ENCODE peak calls at places on chromosomes 6 and 20, in four cellular contexts. D, Q, Z and E are unnamed samples.

GRCh38 chr6:118542184-118542952 is 5.7 kb upstream of the PLN start:
- DNase-seq in Z (no peak), D (no peak), Q (no peak), E (peak)

GRCh38 chr6:56752534-56752933 is 109.8 kb upstream of the DST start:
- DNase-seq in Z (no peak), D (no peak), Q (no peak), E (no peak)

GRCh38 chr6:74715362-74716068 is 490.3 kb downstream of the COL12A1 start:
- DNase-seq in D (no peak), Q (no peak), Z (no peak), E (no peak)

GRCh38 chr6:43246301-43247114 is 3.2 kb downstream of the TTBK1 start:
- DNase-seq in Q (peak), D (no peak), Z (peak), E (no peak)

GRCh38 chr6:48840896-48841295 is 622.2 kb downstream of the MMUT start:
- DNase-seq in D (no peak), Q (no peak), Z (no peak), E (no peak)

GRCh38 chr6:87731818-87732661 is 30.0 kb upstream of the AKIRIN2 start:
- DNase-seq in D (peak), Q (peak), Z (peak), E (peak)

GRCh38 chr6:235763-236360 is 56.4 kb upstream of the DUSP22 start:
- DNase-seq in Z (no peak), Q (peak), D (no peak), E (no peak)

GRCh38 chr6:166786704-166787293 is 159.7 kb upstream of the RPS6KA2 start:
- DNase-seq in Q (peak), D (no peak), Z (no peak), E (no peak)

GRCh38 chr6:101001012-101001411 is 119.9 kb upstream of the ASCC3 start:
- DNase-seq in Z (no peak), Q (no peak), D (no peak), E (no peak)

GRCh38 chr6:11384531-11385309 is 152.3 kb upstream of the NEDD9 start:
- DNase-seq in Z (no peak), Q (no peak), D (no peak), E (no peak)

GRCh38 chr6:11380549-11380948 is 148.1 kb upstream of the NEDD9 start:
- DNase-seq in Q (no peak), Z (no peak), D (no peak), E (no peak)

GRCh38 chr6:11379805-11380204 is 147.3 kb upstream of the NEDD9 start:
- DNase-seq in Q (no peak), Z (no peak), D (no peak), E (no peak)

GRCh38 chr6:11380969-11381744 is 148.7 kb upstream of the NEDD9 start:
- DNase-seq in D (no peak), Z (no peak), Q (no peak), E (no peak)

GRCh38 chr6:11381801-11382513 is 149.5 kb upstream of the NEDD9 start:
- DNase-seq in Q (no peak), Z (no peak), D (no peak), E (no peak)
- H3K4me3 ChIP-seq in Q (no peak), Z (peak), D (peak), E (no peak)

GRCh38 chr20:2207770-2208097 is 88.1 kb upstream of the TGM3 start:
- DNase-seq in Q (no peak), Z (no peak), D (no peak), E (no peak)
- H3K4me3 ChIP-seq in Q (no peak), Z (peak), D (peak), E (peak)

GRCh38 chr6:29976588-29977424 is 34.5 kb downstream of the HLA-A start:
- DNase-seq in D (peak), Q (peak), Z (peak), E (peak)

GRCh38 chr6:29975561-29975907 is 33.2 kb downstream of the HLA-A start:
- DNase-seq in Z (no peak), D (no peak), Q (no peak), E (no peak)

GRCh38 chr6:29976253-29976587 is 33.9 kb downstream of the HLA-A start:
- DNase-seq in Z (no peak), D (no peak), Q (no peak), E (no peak)

GRCh38 chr6:29977425-29977727 is 35.0 kb downstream of the HLA-A start:
- DNase-seq in Z (no peak), Q (no peak), D (no peak), E (no peak)

DNA sequence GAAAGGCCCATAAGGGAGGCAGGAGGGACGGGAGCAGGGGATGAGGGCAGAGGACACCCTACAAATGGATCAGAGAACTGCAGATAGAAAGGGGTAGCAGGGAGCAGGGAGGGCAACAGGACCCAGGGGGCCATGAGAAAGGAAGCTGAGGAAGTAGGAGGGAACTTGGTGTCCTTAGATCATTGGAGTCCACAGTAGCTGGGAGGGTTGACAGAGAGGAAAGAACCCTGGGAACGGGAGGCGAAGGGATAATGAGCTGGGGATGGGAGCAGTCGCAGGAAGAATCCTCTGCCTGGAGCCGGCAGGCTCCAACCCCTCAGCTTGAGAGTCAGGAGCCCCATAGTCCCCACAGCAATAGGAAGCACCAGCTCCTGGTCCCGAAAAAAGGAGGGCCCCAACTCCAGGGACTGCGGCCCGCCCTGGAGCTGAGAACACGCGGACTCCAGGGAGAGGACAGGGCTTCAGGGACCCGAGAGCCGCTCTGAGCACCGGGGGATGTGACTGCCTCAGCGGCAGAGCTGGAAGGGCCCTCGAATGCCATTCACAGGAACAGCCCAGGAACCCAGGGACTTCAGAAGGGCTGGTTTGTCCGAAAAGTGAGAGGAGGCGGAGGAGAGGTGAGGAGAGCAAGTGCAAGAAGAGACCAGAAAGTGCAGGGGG is 32.7 kb downstream of the HLA-A start:
- DNase-seq in Z (no peak), D (no peak), Q (no peak), E (no peak)
- H3K4me3 ChIP-seq in Z (peak), D (peak), Q (no peak), E (no peak)

GRCh38 chr6:27081931-27082330 is 165.6 kb upstream of the PRSS16 start:
- DNase-seq in Z (no peak), Q (no peak), D (no peak), E (no peak)
- H3K4me3 ChIP-seq in Z (no peak), Q (no peak), D (no peak), E (no peak)

GRCh38 chr6:27544612-27545260 is 71.8 kb upstream of the ZNF184 start:
- DNase-seq in Z (no peak), Q (no peak), D (no peak), E (no peak)
- H3K4me3 ChIP-seq in Z (peak), Q (peak), D (peak), E (peak)

GRCh38 chr20:59936409-59936808 is 3.0 kb upstream of the SYCP2 start:
- DNase-seq in Z (no peak), D (no peak), Q (no peak), E (no peak)
- H3K4me3 ChIP-seq in Z (no peak), D (no peak), Q (no peak), E (no peak)